ENCODE peak calls at places on chromosomes 3 and 15, in nine cellular contexts. A is naive thymus-derived CD4-positive, alpha-beta T cell; Q is CD4-positive, alpha-beta T cell; N is stimulated activated CD4-positive, alpha-beta T cell treated with anti-CD3 and anti-CD28 coated beads, Interleukin-15, amount 100 ng/mL, for 1 hour; X is thyroid gland; D is T-helper 1 cell; V is EH; Y is GM20000; L is AG10803. M is an unnamed sample.

GRCh38 chr15:55980511-55980910 is 12.9 kb downstream of the NEDD4 start:
- DNase-seq in A (no peak), Q (no peak), N (no peak), X (no peak), D (no peak), V (no peak), Y (no peak), L (no peak), M (no peak)

GRCh38 chr3:126197854-126198584 is 17.6 kb upstream of the ALDH1L1 start:
- DNase-seq in A (peak; percentile 34), Q (peak; percentile 9), N (peak; percentile 12), X (peak; percentile 77), D (no peak), V (peak; percentile 74), Y (peak; percentile 72), L (peak; percentile 62), M (peak; percentile 83)

GRCh38 chr3:69451594-69451993 is 65.7 kb upstream of the FRMD4B start:
- DNase-seq in A (no peak), Q (no peak), N (no peak), X (no peak), D (no peak), V (no peak), Y (no peak), L (no peak), M (peak; percentile 2)

GRCh38 chr15:39235084-39235795 is 345.6 kb upstream of the THBS1 start:
- DNase-seq in A (no peak), Q (no peak), N (no peak), X (no peak), D (no peak), V (peak; percentile 79), Y (no peak), L (peak; percentile 65), M (no peak)

GRCh38 chr3:195753609-195754008 is 32.8 kb downstream of the MUC20 start:
- DNase-seq in A (no peak), Q (no peak), N (no peak), X (no peak), D (no peak), V (no peak), Y (no peak), L (no peak), M (no peak)

GRCh38 chr3:181534881-181535280 is 176.8 kb upstream of the SOX2 start:
- DNase-seq in A (no peak), Q (no peak), N (no peak), X (no peak), D (no peak), V (no peak), Y (no peak), L (no peak), M (no peak)

GRCh38 chr3:194300392-194300758 is 50.8 kb downstream of the CPN2 start:
- DNase-seq in A (no peak), Q (no peak), N (no peak), X (peak; percentile 82), D (no peak), V (peak; percentile 38), Y (no peak), L (peak; percentile 73), M (no peak)

GRCh38 chr15:80706161-80706560 is 11.1 kb downstream of the ABHD17C start:
- DNase-seq in A (no peak), Q (no peak), N (no peak), X (no peak), D (no peak), V (no peak), Y (no peak), L (no peak), M (no peak)

GRCh38 chr15:52076889-52077781 is 35.4 kb downstream of the BCL2L10 start:
- DNase-seq in A (no peak), Q (no peak), N (no peak), X (no peak), D (no peak), V (peak; percentile 83), Y (peak; percentile 15), L (peak; percentile 72), M (no peak)

GRCh38 chr15:39172380-39173281 is 408.2 kb upstream of the THBS1 start:
- DNase-seq in A (no peak), Q (no peak), N (no peak), X (peak; percentile 4), D (no peak), V (peak; percentile 78), Y (peak; percentile 12), L (peak; percentile 76), M (no peak)

M was measured in NAMALWA.